ENCODE peak calls at places on chromosome 1, in eight cellular contexts. T is kidney epithelial cell, J is cardiac fibroblast, G is esophagus squamous epithelium, R is Peyer's patch, C is HCT116, Q is A549, Y is foreskin fibroblast. D is an unnamed sample.

GRCh38 chr1:23555225-23555801 is 4.0 kb downstream of the ID3 start:
- DNase-seq in T (no peak), G (no peak), Q (no peak), Y (peak; percentile 44), J (peak; percentile 72), C (no peak), R (no peak), D (no peak)

GRCh38 chr1:201444792-201445191 is 23.3 kb upstream of the TNNI1 start:
- DNase-seq in R (no peak), T (no peak), C (no peak), Q (no peak), Y (peak; percentile 12), J (peak; percentile 51), G (no peak), D (no peak)

GRCh38 chr1:147640553-147641165 is 29.7 kb downstream of the ACP6 start:
- DNase-seq in J (peak; percentile 90), C (peak; percentile 44), G (no peak), T (peak; percentile 42), Y (peak; percentile 87), Q (peak; percentile 68), R (peak; percentile 73), D (peak; percentile 83)

GRCh38 chr1:179966551-179966950 is 11.9 kb downstream of the CEP350 start:
- DNase-seq in R (no peak), C (no peak), G (no peak), Y (no peak), J (no peak), T (no peak), Q (no peak), D (no peak)

GRCh38 chr1:21335088-21335678 is 44.9 kb upstream of the ECE1 start:
- DNase-seq in G (no peak), Q (no peak), T (no peak), J (no peak), R (no peak), Y (no peak), C (no peak), D (no peak)

GRCh38 chr1:43979528-43980254 is 681 bp downstream of the B4GALT2 start:
- DNase-seq in Q (no peak), G (no peak), Y (peak; percentile 83), T (no peak), J (peak; percentile 57), R (peak; percentile 79), C (no peak), D (peak; percentile 62)

GRCh38 chr1:11458811-11459275 is 20.1 kb upstream of the DISP3 start:
- DNase-seq in G (no peak), T (no peak), R (no peak), J (peak; percentile 12), Q (no peak), C (no peak), Y (no peak), D (no peak)

GRCh38 chr1:1330366-1331067 is 563 bp upstream of the TAS1R3 start:
- DNase-seq in R (no peak), J (no peak), Y (peak; percentile 65), T (no peak), C (no peak), G (no peak), Q (no peak), D (no peak)

GRCh38 chr1:243251544-243251943 is 3.5 kb downstream of the CEP170 start:
- DNase-seq in Y (no peak), T (no peak), R (no peak), G (no peak), C (no peak), J (peak; percentile 59), Q (no peak), D (no peak)

GRCh38 chr1:35287807-35288640 is 19.5 kb downstream of the ZMYM4 start:
- DNase-seq in Y (peak; percentile 75), J (peak; percentile 83), Q (no peak), T (no peak), G (no peak), R (no peak), C (no peak), D (peak; percentile 24)

GRCh38 chr1:180382326-180383115 is 119.9 kb downstream of the ACBD6 start:
- DNase-seq in J (peak; percentile 73), T (no peak), R (no peak), G (no peak), Y (no peak), Q (no peak), C (no peak), D (no peak)

GRCh38 chr1:29937356-29937755 is 701.0 kb downstream of the PTPRU start:
- DNase-seq in T (no peak), C (no peak), Q (no peak), Y (no peak), G (no peak), R (no peak), J (no peak), D (no peak)

GRCh38 chr1:193348126-193349045 is 162.0 kb upstream of the B3GALT2 start:
- DNase-seq in T (no peak), C (no peak), Q (no peak), Y (peak; percentile 68), G (no peak), J (no peak), R (no peak), D (no peak)

GRCh38 chr1:162535501-162535900 is 26.0 kb upstream of the UAP1 start:
- DNase-seq in G (no peak), T (no peak), R (no peak), C (no peak), Q (no peak), J (no peak), Y (peak; percentile 50), D (no peak)

GRCh38 chr1:215637041-215637573 is 70.0 kb downstream of the KCTD3 start:
- DNase-seq in G (no peak), C (no peak), R (no peak), J (peak; percentile 29), T (no peak), Q (peak; percentile 9), Y (peak; percentile 43), D (no peak)

GRCh38 chr1:214449371-214449770 is 102.0 kb downstream of the PTPN14 start:
- DNase-seq in T (no peak), R (no peak), J (no peak), Y (no peak), C (no peak), G (no peak), Q (no peak), D (no peak)

GRCh38 chr1:64624446-64624766 is 120.5 kb upstream of the RAVER2 start:
- DNase-seq in Q (no peak), C (no peak), G (no peak), T (peak; percentile 50), Y (peak; percentile 43), R (no peak), J (peak; percentile 61), D (no peak)

DNA sequence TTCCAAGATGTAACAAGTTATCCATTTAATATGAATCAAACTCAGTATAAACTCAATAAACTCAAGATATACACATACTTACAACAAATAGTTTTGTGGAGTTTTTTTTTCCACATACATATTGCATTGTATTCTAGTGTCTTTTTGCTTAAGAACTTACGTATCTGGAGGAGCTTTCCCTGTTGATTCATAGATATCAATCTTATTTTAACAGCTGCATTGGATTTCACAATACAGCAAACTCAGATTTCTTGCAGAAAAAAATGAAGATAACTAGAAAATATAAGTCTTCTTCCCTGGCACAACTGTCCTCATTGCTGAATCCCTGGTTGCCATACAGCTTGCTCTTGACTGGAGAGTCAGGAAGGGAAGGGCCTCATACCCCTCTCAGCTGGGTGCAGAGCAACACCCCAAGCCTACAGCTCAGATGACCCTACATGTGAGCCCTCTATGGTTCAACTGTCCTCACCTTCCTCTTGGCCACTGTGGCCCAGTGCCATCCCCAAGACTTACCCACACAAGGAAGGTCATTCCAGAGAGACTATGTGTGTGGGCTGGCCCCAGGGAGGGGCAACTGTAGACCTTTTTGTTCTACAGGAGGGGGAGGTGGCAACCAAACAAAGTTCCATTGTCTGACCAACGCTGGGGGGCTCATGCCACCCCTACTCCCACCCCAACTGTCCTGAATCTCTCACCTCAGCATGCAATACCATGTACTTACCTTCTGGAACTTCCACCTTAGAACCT is 1.7 kb downstream of the MPZ start:
- DNase-seq in C (no peak), G (no peak), R (no peak), Y (no peak), J (peak; percentile 77), T (no peak), Q (no peak), D (no peak)
- TF ChIP-seq CTCF in C (no peak), G (no peak), R (no peak), Y (no peak), J (no peak), T (no peak), Q (no peak), D (no peak)

DNA sequence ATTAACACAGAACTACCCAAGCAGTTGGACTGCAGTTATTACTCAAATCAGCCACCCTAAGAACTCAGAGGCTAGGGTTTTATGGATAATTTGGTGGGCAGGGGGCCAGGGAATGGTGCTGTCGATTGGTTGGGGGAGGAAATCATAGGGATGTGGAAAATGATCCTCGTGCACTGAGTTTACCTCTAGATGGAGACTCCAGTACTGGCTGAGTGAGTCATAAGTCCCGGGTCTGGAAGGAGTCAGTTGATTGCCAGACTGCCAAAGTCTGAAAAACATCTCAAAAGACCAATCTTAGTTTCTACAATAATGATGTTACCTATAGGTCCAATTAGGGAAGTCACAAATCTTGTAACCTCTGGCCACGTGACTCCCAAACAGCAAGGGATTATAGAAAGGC is 257.5 kb upstream of the PRMT6 start:
- DNase-seq in C (no peak), Q (no peak), J (no peak), G (no peak), R (no peak), T (no peak), Y (peak; percentile 35), D (no peak)
- TF ChIP-seq CTCF in C (no peak), Q (no peak), J (no peak), G (no peak), R (no peak), T (no peak), Y (no peak), D (no peak)

GRCh38 chr1:19374402-19374801 is 62.3 kb downstream of the SLC66A1 start:
- DNase-seq in G (no peak), J (no peak), Q (peak; percentile 35), R (no peak), Y (no peak), T (no peak), C (no peak), D (no peak)
- TF ChIP-seq CTCF in G (no peak), J (peak; percentile 48), Q (no peak), R (no peak), Y (peak; percentile 21), T (peak; percentile 64), C (peak; percentile 54), D (no peak)

DNA sequence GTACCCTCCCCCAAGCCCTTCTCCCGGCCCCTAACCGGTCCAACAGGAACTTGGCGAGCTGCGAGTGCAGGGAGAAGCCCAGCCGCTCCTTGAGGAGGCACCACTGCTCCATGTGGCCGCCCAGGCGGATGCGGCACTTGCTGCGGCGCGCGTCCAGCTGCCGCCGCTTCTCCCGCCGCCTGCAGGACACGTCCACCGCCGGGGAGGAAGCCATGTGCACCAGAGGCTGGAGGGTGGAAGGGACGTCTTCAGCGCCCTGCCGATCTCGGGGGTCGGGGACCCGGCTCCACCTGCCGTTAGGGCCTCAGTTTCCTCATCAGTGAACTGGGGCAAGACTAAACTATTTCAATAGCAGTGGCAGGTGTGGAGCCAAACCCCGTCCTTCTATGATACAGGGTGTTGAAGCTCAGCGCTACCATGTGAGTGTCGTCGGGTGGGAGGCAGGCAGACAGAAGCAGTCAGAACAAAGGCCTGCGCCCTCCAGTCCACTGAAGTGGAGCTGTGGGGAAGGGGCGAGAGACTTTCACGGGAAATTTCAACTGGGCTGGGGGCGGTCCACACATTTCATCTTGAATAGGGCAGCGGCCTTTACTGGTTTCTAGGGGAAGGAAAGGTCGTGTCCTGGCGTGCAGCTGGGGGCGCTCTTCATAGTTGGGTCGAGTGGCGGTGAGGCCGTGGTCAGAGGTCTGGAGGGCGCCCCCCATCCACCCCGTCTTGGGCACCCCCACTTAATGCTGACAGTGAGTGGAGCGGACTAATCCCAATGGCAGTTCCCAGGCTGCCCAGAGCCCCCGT is 592 bp downstream of the ZNF692 start:
- DNase-seq in Y (peak; percentile 84), G (no peak), Q (peak; percentile 76), R (peak; percentile 82), J (peak; percentile 57), C (peak; percentile 47), T (no peak), D (peak; percentile 65)
- TF ChIP-seq CTCF in Y (peak; percentile 7), G (no peak), Q (peak; percentile 65), R (peak; percentile 51), J (peak; percentile 26), C (peak; percentile 51), T (peak; percentile 64), D (peak; percentile 58)

D was measured in RWPE1.